ENCODE peak calls at places on chromosomes 16 and 17, in five cellular contexts. One of them, this sample, is unnamed.

GRCh38 chr16:84834403-84834772 is 14.6 kb downstream of the CRISPLD2 start:
- DNase-seq in ecto neural progenitor cell: no peak
- DNase-seq in H1: no peak
- DNase-seq in A549: no peak
- DNase-seq in NCI-H1436: no peak
- DNase-seq in this sample: peak; percentile 71

GRCh38 chr16:35208001-35208935 is 1748.9 kb downstream of the TP53TG3F start:
- DNase-seq in ecto neural progenitor cell: no peak
- DNase-seq in NCI-H1436: peak; percentile 13
- DNase-seq in A549: no peak
- DNase-seq in H1: no peak
- DNase-seq in this sample: peak; percentile 62

GRCh38 chr17:4182043-4182442 is 39.0 kb downstream of the CYB5D2 start:
- DNase-seq in H1: no peak
- DNase-seq in NCI-H1436: no peak
- DNase-seq in A549: no peak
- DNase-seq in ecto neural progenitor cell: no peak
- DNase-seq in this sample: no peak

GRCh38 chr16:30903596-30903995 is 7.2 kb downstream of the CTF1 start:
- DNase-seq in NCI-H1436: no peak
- DNase-seq in ecto neural progenitor cell: no peak
- DNase-seq in A549: no peak
- DNase-seq in H1: no peak
- DNase-seq in this sample: no peak

GRCh38 chr17:79840204-79840988 is 1.2 kb upstream of the CBX4 start:
- DNase-seq in H1: peak; percentile 67
- DNase-seq in NCI-H1436: no peak
- DNase-seq in ecto neural progenitor cell: peak; percentile 88
- DNase-seq in A549: no peak
- DNase-seq in this sample: no peak

GRCh38 chr17:9658593-9659211 is 13.4 kb downstream of the USP43 start:
- DNase-seq in A549: no peak
- DNase-seq in ecto neural progenitor cell: no peak
- DNase-seq in H1: no peak
- DNase-seq in NCI-H1436: no peak
- DNase-seq in this sample: no peak

GRCh38 chr16:66052745-66053144 is 313.7 kb upstream of the CDH5 start:
- DNase-seq in NCI-H1436: no peak
- DNase-seq in H1: no peak
- DNase-seq in ecto neural progenitor cell: no peak
- DNase-seq in A549: no peak
- DNase-seq in this sample: no peak

GRCh38 chr17:64403881-64404460 is 13.3 kb upstream of the PECAM1 start:
- DNase-seq in H1: no peak
- DNase-seq in ecto neural progenitor cell: no peak
- DNase-seq in NCI-H1436: no peak
- DNase-seq in A549: no peak
- DNase-seq in this sample: peak; percentile 58

GRCh38 chr17:38532451-38532850 is 73.3 kb downstream of the SRCIN1 start:
- DNase-seq in NCI-H1436: no peak
- DNase-seq in H1: no peak
- DNase-seq in A549: no peak
- DNase-seq in ecto neural progenitor cell: no peak
- DNase-seq in this sample: no peak

GRCh38 chr16:28130099-28131088 is 66.9 kb upstream of the GSG1L start:
- DNase-seq in A549: no peak
- DNase-seq in H1: no peak
- DNase-seq in NCI-H1436: no peak
- DNase-seq in ecto neural progenitor cell: no peak
- DNase-seq in this sample: no peak

GRCh38 chr16:84790291-84790690 is 29.5 kb upstream of the CRISPLD2 start:
- DNase-seq in ecto neural progenitor cell: no peak
- DNase-seq in H1: no peak
- DNase-seq in A549: no peak
- DNase-seq in NCI-H1436: no peak
- DNase-seq in this sample: no peak

This sample was measured in coronary artery.